ENCODE peak calls at places on chromosomes 2 and 18, in eight cellular contexts. One of them, this sample, is unnamed.

GRCh38 chr2:34899079-34899478 is 1300.0 kb upstream of the FAM98A start:
- DNase-seq in stomach: no peak
- DNase-seq in PC-9: no peak
- DNase-seq in CD4-positive, CD25-positive, alpha-beta regulatory T cell: no peak
- DNase-seq in left ventricle myocardium inferior: no peak
- DNase-seq in hepatocyte: no peak
- DNase-seq in GM23248: no peak
- DNase-seq in pancreas: no peak
- DNase-seq in this sample: no peak

GRCh38 chr2:17604050-17604449 is 63.6 kb downstream of the VSNL1 start:
- DNase-seq in stomach: no peak
- DNase-seq in left ventricle myocardium inferior: no peak
- DNase-seq in pancreas: no peak
- DNase-seq in CD4-positive, CD25-positive, alpha-beta regulatory T cell: no peak
- DNase-seq in PC-9: no peak
- DNase-seq in GM23248: no peak
- DNase-seq in hepatocyte: no peak
- DNase-seq in this sample: no peak

GRCh38 chr18:41096504-41096903 is 858.5 kb upstream of the PIK3C3 start:
- DNase-seq in left ventricle myocardium inferior: no peak
- DNase-seq in pancreas: no peak
- DNase-seq in GM23248: peak; percentile 24
- DNase-seq in stomach: no peak
- DNase-seq in CD4-positive, CD25-positive, alpha-beta regulatory T cell: no peak
- DNase-seq in hepatocyte: peak; percentile 14
- DNase-seq in PC-9: no peak
- DNase-seq in this sample: peak; percentile 36

GRCh38 chr2:157447751-157448150 is 3.9 kb upstream of the CYTIP start:
- DNase-seq in PC-9: no peak
- DNase-seq in pancreas: no peak
- DNase-seq in GM23248: no peak
- DNase-seq in stomach: no peak
- DNase-seq in CD4-positive, CD25-positive, alpha-beta regulatory T cell: no peak
- DNase-seq in left ventricle myocardium inferior: no peak
- DNase-seq in hepatocyte: no peak
- DNase-seq in this sample: no peak

GRCh38 chr2:232870002-232870765 is at the start of gene SNORC:
- DNase-seq in CD4-positive, CD25-positive, alpha-beta regulatory T cell: no peak
- DNase-seq in PC-9: no peak
- DNase-seq in pancreas: no peak
- DNase-seq in stomach: peak; percentile 17
- DNase-seq in GM23248: no peak
- DNase-seq in left ventricle myocardium inferior: no peak
- DNase-seq in hepatocyte: no peak
- DNase-seq in this sample: no peak

GRCh38 chr2:2804528-2804927 is 473.5 kb upstream of the MYT1L start:
- DNase-seq in GM23248: no peak
- DNase-seq in PC-9: no peak
- DNase-seq in left ventricle myocardium inferior: no peak
- DNase-seq in CD4-positive, CD25-positive, alpha-beta regulatory T cell: no peak
- DNase-seq in hepatocyte: no peak
- DNase-seq in stomach: no peak
- DNase-seq in pancreas: no peak
- DNase-seq in this sample: no peak

GRCh38 chr2:47344890-47345583 is 57.9 kb upstream of the MSH2 start:
- DNase-seq in GM23248: peak; percentile 67
- DNase-seq in stomach: peak; percentile 88
- DNase-seq in pancreas: peak; percentile 91
- DNase-seq in CD4-positive, CD25-positive, alpha-beta regulatory T cell: no peak
- DNase-seq in PC-9: peak; percentile 92
- DNase-seq in left ventricle myocardium inferior: peak; percentile 64
- DNase-seq in hepatocyte: peak; percentile 96
- DNase-seq in this sample: peak; percentile 46

GRCh38 chr18:12946549-12947354 is 1.1 kb upstream of the SEH1L start:
- DNase-seq in GM23248: peak; percentile 86
- DNase-seq in pancreas: no peak
- DNase-seq in stomach: peak; percentile 26
- DNase-seq in left ventricle myocardium inferior: peak; percentile 46
- DNase-seq in PC-9: peak; percentile 84
- DNase-seq in hepatocyte: peak; percentile 62
- DNase-seq in CD4-positive, CD25-positive, alpha-beta regulatory T cell: no peak
- DNase-seq in this sample: peak; percentile 94

GRCh38 chr18:50117876-50118275 is 77.1 kb downstream of the MYO5B start:
- DNase-seq in PC-9: peak; percentile 62
- DNase-seq in GM23248: no peak
- DNase-seq in left ventricle myocardium inferior: no peak
- DNase-seq in stomach: no peak
- DNase-seq in pancreas: no peak
- DNase-seq in hepatocyte: no peak
- DNase-seq in CD4-positive, CD25-positive, alpha-beta regulatory T cell: no peak
- DNase-seq in this sample: no peak

GRCh38 chr2:202290970-202291369 is 25.4 kb downstream of the NOP58 start:
- DNase-seq in pancreas: no peak
- DNase-seq in hepatocyte: no peak
- DNase-seq in GM23248: peak; percentile 10
- DNase-seq in PC-9: no peak
- DNase-seq in left ventricle myocardium inferior: no peak
- DNase-seq in CD4-positive, CD25-positive, alpha-beta regulatory T cell: no peak
- DNase-seq in stomach: no peak
- DNase-seq in this sample: peak; percentile 46

GRCh38 chr2:121080013-121080772 is 204.8 kb downstream of the TFCP2L1 start:
- DNase-seq in hepatocyte: peak; percentile 76
- DNase-seq in PC-9: peak; percentile 54
- DNase-seq in CD4-positive, CD25-positive, alpha-beta regulatory T cell: peak; percentile 6
- DNase-seq in stomach: peak; percentile 69
- DNase-seq in pancreas: no peak
- DNase-seq in GM23248: peak; percentile 56
- DNase-seq in left ventricle myocardium inferior: peak; percentile 29
- DNase-seq in this sample: peak; percentile 84

GRCh38 chr2:233449071-233449901 is 95.0 kb downstream of the DGKD start:
- DNase-seq in PC-9: no peak
- DNase-seq in left ventricle myocardium inferior: no peak
- DNase-seq in stomach: no peak
- DNase-seq in CD4-positive, CD25-positive, alpha-beta regulatory T cell: no peak
- DNase-seq in hepatocyte: peak; percentile 71
- DNase-seq in pancreas: no peak
- DNase-seq in GM23248: peak; percentile 83
- DNase-seq in this sample: peak; percentile 83

GRCh38 chr2:25757906-25758305 is 84.5 kb upstream of the DTNB start:
- DNase-seq in hepatocyte: peak; percentile 30
- DNase-seq in left ventricle myocardium inferior: no peak
- DNase-seq in GM23248: no peak
- DNase-seq in stomach: no peak
- DNase-seq in PC-9: no peak
- DNase-seq in CD4-positive, CD25-positive, alpha-beta regulatory T cell: no peak
- DNase-seq in pancreas: no peak
- DNase-seq in this sample: no peak

DNA sequence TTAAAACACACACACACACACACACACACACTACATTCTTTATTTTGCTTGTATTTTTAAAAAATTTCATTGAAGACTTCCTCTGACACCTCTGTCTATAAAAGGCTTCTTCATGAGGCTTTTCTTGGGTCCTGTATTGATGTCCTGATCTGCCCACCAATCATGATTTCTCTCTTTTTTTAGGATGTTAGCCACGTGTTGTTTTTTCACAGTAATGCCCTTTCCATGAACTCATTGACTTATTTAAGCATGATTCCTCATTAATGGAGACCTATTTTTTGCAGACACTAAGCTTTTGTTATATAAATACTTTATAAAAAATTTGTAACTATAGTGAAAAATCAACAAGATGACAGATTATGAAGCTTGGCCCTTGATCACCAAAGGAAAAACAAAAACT is 173.8 kb upstream of the CNTNAP5 start:
- DNase-seq in hepatocyte: no peak
- DNase-seq in CD4-positive, CD25-positive, alpha-beta regulatory T cell: no peak
- DNase-seq in GM23248: no peak
- DNase-seq in stomach: no peak
- DNase-seq in pancreas: no peak
- DNase-seq in PC-9: no peak
- DNase-seq in left ventricle myocardium inferior: no peak
- DNase-seq in this sample: no peak
- H3K4me1 ChIP-seq in hepatocyte: no peaks in the 10 kb centered on the region
- H3K4me1 ChIP-seq in CD4-positive, CD25-positive, alpha-beta regulatory T cell: no peaks in the 10 kb centered on the region
- H3K4me1 ChIP-seq in GM23248: no peaks in the 10 kb centered on the region
- H3K4me1 ChIP-seq in stomach: no peaks in the 10 kb centered on the region
- H3K4me1 ChIP-seq in pancreas: no peaks in the 10 kb centered on the region
- H3K4me1 ChIP-seq in PC-9: no peaks in the 10 kb centered on the region
- H3K4me1 ChIP-seq in left ventricle myocardium inferior: no peaks in the 10 kb centered on the region
- H3K4me1 ChIP-seq in this sample: no peaks in the 10 kb centered on the region

GRCh38 chr2:16105178-16105663 is 164.9 kb downstream of the MYCN start:
- DNase-seq in PC-9: no peak
- DNase-seq in CD4-positive, CD25-positive, alpha-beta regulatory T cell: no peak
- DNase-seq in GM23248: no peak
- DNase-seq in stomach: no peak
- DNase-seq in hepatocyte: no peak
- DNase-seq in pancreas: no peak
- DNase-seq in left ventricle myocardium inferior: no peak
- DNase-seq in this sample: no peak
- H3K4me1 ChIP-seq in PC-9: no peaks in the 10 kb centered on the region
- H3K4me1 ChIP-seq in CD4-positive, CD25-positive, alpha-beta regulatory T cell: no peaks in the 10 kb centered on the region
- H3K4me1 ChIP-seq in GM23248: no peaks in the 10 kb centered on the region
- H3K4me1 ChIP-seq in stomach: peaks cover 22% of the 10 kb centered on the region
- H3K4me1 ChIP-seq in hepatocyte: peaks cover 34% of the 10 kb centered on the region
- H3K4me1 ChIP-seq in pancreas: no peaks in the 10 kb centered on the region
- H3K4me1 ChIP-seq in left ventricle myocardium inferior: no peaks in the 10 kb centered on the region
- H3K4me1 ChIP-seq in this sample: no peaks in the 10 kb centered on the region

GRCh38 chr18:28152354-28152753 is 24.6 kb downstream of the CDH2 start:
- DNase-seq in left ventricle myocardium inferior: no peak
- DNase-seq in GM23248: no peak
- DNase-seq in hepatocyte: no peak
- DNase-seq in stomach: no peak
- DNase-seq in CD4-positive, CD25-positive, alpha-beta regulatory T cell: no peak
- DNase-seq in PC-9: no peak
- DNase-seq in pancreas: no peak
- DNase-seq in this sample: no peak

GRCh38 chr18:28147674-28148171 is 29.2 kb downstream of the CDH2 start:
- DNase-seq in pancreas: no peak
- DNase-seq in stomach: no peak
- DNase-seq in CD4-positive, CD25-positive, alpha-beta regulatory T cell: no peak
- DNase-seq in PC-9: no peak
- DNase-seq in GM23248: peak; percentile 53
- DNase-seq in left ventricle myocardium inferior: no peak
- DNase-seq in hepatocyte: peak; percentile 39
- DNase-seq in this sample: peak; percentile 70

GRCh38 chr18:28150925-28151324 is 26.0 kb downstream of the CDH2 start:
- DNase-seq in PC-9: no peak
- DNase-seq in GM23248: no peak
- DNase-seq in CD4-positive, CD25-positive, alpha-beta regulatory T cell: no peak
- DNase-seq in left ventricle myocardium inferior: no peak
- DNase-seq in stomach: no peak
- DNase-seq in pancreas: no peak
- DNase-seq in hepatocyte: no peak
- DNase-seq in this sample: no peak

GRCh38 chr18:28151434-28151833 is 25.5 kb downstream of the CDH2 start:
- DNase-seq in CD4-positive, CD25-positive, alpha-beta regulatory T cell: no peak
- DNase-seq in hepatocyte: no peak
- DNase-seq in pancreas: no peak
- DNase-seq in stomach: no peak
- DNase-seq in PC-9: no peak
- DNase-seq in GM23248: no peak
- DNase-seq in left ventricle myocardium inferior: no peak
- DNase-seq in this sample: no peak

DNA sequence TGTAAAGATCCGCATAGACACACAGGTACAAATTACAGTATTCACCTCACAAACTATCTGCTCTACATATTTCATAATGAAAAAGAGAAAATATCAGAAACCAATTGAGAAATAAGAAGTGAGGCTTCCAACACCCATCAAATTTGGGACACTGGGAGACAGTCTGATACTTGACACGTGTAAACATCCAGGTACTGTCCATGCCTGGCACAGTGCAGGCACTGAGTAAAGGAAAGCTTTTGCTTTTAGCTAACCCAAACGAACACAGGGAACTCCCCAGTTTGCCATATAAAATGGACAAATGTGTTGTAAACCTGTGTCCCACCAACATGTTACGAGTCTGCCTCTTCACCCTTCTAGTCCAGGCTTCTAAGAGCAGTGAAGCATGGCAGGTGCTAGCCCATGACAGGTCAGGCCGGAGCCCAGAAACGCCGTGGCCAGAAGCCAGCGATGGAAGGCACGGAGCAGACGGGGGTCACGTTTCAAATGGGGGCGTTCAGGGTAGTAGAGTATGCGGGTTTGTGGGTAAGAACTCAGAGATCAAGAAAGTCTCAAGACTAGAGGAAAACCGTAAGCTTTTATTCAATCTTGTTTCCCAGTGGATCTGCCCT is 27.0 kb downstream of the CDH2 start:
- DNase-seq in GM23248: no peak
- DNase-seq in left ventricle myocardium inferior: peak; percentile 37
- DNase-seq in stomach: no peak
- DNase-seq in PC-9: no peak
- DNase-seq in CD4-positive, CD25-positive, alpha-beta regulatory T cell: no peak
- DNase-seq in hepatocyte: no peak
- DNase-seq in pancreas: no peak
- DNase-seq in this sample: no peak
- H3K4me1 ChIP-seq in GM23248: peaks cover 33% of the 10 kb centered on the region
- H3K4me1 ChIP-seq in left ventricle myocardium inferior: peaks cover 94% of the 10 kb centered on the region
- H3K4me1 ChIP-seq in stomach: peaks cover 16% of the 10 kb centered on the region
- H3K4me1 ChIP-seq in PC-9: no peaks in the 10 kb centered on the region
- H3K4me1 ChIP-seq in CD4-positive, CD25-positive, alpha-beta regulatory T cell: no peaks in the 10 kb centered on the region
- H3K4me1 ChIP-seq in hepatocyte: peaks cover 12% of the 10 kb centered on the region
- H3K4me1 ChIP-seq in pancreas: no peaks in the 10 kb centered on the region
- H3K4me1 ChIP-seq in this sample: peaks cover 9% of the 10 kb centered on the region

DNA sequence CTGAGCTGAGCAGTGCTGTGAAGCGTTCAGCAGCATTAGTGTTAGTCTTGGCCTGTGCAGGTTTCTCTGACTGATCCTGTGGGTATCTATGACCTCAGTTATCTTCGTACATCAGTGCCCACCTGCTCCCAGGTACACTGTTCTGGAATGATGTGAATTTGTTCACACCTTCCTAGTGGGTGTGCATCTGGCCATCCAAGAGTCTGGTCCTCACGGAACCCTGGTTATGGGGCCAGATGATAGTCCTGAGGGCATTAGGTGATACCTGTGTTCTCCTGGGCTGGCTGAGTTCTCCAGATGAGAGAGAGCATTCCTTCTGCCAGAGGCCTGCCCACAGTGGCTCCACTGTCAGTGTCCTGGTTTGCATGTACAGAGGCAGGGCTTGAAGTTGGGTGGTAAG is 57.2 kb downstream of the INPP4A start:
- DNase-seq in GM23248: no peak
- DNase-seq in CD4-positive, CD25-positive, alpha-beta regulatory T cell: no peak
- DNase-seq in left ventricle myocardium inferior: no peak
- DNase-seq in hepatocyte: no peak
- DNase-seq in PC-9: no peak
- DNase-seq in pancreas: no peak
- DNase-seq in stomach: no peak
- DNase-seq in this sample: no peak
- H3K4me1 ChIP-seq in GM23248: peaks cover 34% of the 10 kb centered on the region
- H3K4me1 ChIP-seq in CD4-positive, CD25-positive, alpha-beta regulatory T cell: peaks cover 40% of the 10 kb centered on the region
- H3K4me1 ChIP-seq in left ventricle myocardium inferior: peaks cover 79% of the 10 kb centered on the region
- H3K4me1 ChIP-seq in hepatocyte: no peaks in the 10 kb centered on the region
- H3K4me1 ChIP-seq in PC-9: peaks cover 37% of the 10 kb centered on the region
- H3K4me1 ChIP-seq in pancreas: no peaks in the 10 kb centered on the region
- H3K4me1 ChIP-seq in stomach: peaks cover 69% of the 10 kb centered on the region
- H3K4me1 ChIP-seq in this sample: peaks cover 44% of the 10 kb centered on the region

DNA sequence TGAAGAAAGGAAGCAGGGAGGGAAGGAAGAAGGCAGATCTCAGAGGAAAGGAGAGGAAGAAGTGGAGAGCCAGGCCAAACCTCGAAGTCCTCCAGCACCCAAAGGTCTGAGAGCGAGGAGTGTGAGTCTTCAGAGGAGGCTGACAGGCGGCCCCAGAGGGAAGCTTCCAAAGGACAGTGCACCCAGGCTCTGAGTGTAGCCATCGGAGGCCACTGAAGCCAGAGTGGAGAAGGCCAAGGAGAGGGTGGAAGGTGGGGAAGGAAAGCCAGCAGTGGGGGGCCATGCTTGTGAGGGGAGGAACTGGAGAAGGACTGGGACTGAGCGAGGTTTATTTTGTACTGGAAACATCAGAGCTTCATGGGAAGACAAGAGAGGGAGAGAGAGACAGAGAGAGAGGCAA is 6.0 kb downstream of the ATP6V1B1 start:
- DNase-seq in CD4-positive, CD25-positive, alpha-beta regulatory T cell: no peak
- DNase-seq in left ventricle myocardium inferior: no peak
- DNase-seq in stomach: no peak
- DNase-seq in GM23248: no peak
- DNase-seq in pancreas: no peak
- DNase-seq in hepatocyte: no peak
- DNase-seq in PC-9: no peak
- DNase-seq in this sample: no peak
- H3K4me1 ChIP-seq in CD4-positive, CD25-positive, alpha-beta regulatory T cell: no peaks in the 10 kb centered on the region
- H3K4me1 ChIP-seq in left ventricle myocardium inferior: no peaks in the 10 kb centered on the region
- H3K4me1 ChIP-seq in stomach: peaks cover under 1% of the 10 kb centered on the region
- H3K4me1 ChIP-seq in GM23248: no peaks in the 10 kb centered on the region
- H3K4me1 ChIP-seq in pancreas: no peaks in the 10 kb centered on the region
- H3K4me1 ChIP-seq in hepatocyte: no peaks in the 10 kb centered on the region
- H3K4me1 ChIP-seq in PC-9: peaks cover 26% of the 10 kb centered on the region
- H3K4me1 ChIP-seq in this sample: no peaks in the 10 kb centered on the region

This sample was measured in adipocyte.